ENCODE peak calls at places on chromosomes 6 and 20, in five cellular contexts. P, K, R, V and Q are unnamed samples.

GRCh38 chr20:50111120-50111828 is 1.7 kb downstream of the UBE2V1 start:
- DNase-seq in P (no peak), K (no peak), R (no peak), V (no peak), Q (no peak)

GRCh38 chr20:45970646-45971424 is 1.2 kb downstream of the ZNF335 start:
- DNase-seq in P (no peak), K (no peak), R (peak), V (no peak), Q (no peak)

GRCh38 chr6:115594894-115595293 is 465.8 kb downstream of the FRK start:
- DNase-seq in P (no peak), K (no peak), R (no peak), V (no peak), Q (no peak)

GRCh38 chr20:33570743-33571142 is 80.8 kb downstream of the CBFA2T2 start:
- DNase-seq in P (no peak), K (no peak), R (no peak), V (no peak), Q (no peak)

GRCh38 chr20:48983423-48984400 is 62.2 kb downstream of the ARFGEF2 start:
- DNase-seq in P (peak), K (no peak), R (no peak), V (no peak), Q (peak)

GRCh38 chr20:4151991-4152695 is 136.8 kb upstream of the RNF24 start:
- DNase-seq in P (no peak), K (no peak), R (no peak), V (no peak), Q (no peak)

GRCh38 chr6:71533939-71534379 is 245.3 kb downstream of the OGFRL1 start:
- DNase-seq in P (no peak), K (peak), R (no peak), V (no peak), Q (no peak)

GRCh38 chr6:37024665-37025337 is 19.3 kb downstream of the FGD2 start:
- DNase-seq in P (no peak), K (no peak), R (no peak), V (no peak), Q (peak)

GRCh38 chr6:46032112-46032998 is 16.7 kb upstream of the CLIC5 start:
- DNase-seq in P (no peak), K (no peak), R (no peak), V (no peak), Q (no peak)

GRCh38 chr20:2470051-2470431 is 548 bp downstream of the SNRPB start:
- DNase-seq in P (no peak), K (peak), R (peak), V (no peak), Q (no peak)

GRCh38 chr20:41249371-41249770 is 68.2 kb downstream of the ZHX3 start:
- DNase-seq in P (peak), K (peak), R (peak), V (no peak), Q (peak)

GRCh38 chr6:36067374-36068011 is 39.9 kb downstream of the MAPK14 start:
- DNase-seq in P (no peak), K (no peak), R (no peak), V (no peak), Q (no peak)

GRCh38 chr6:63652980-63653379 is 17.4 kb downstream of the PHF3 start:
- DNase-seq in P (no peak), K (no peak), R (no peak), V (no peak), Q (no peak)

GRCh38 chr20:23187759-23188158 is 101.6 kb upstream of the CD93 start:
- DNase-seq in P (no peak), K (no peak), R (peak), V (no peak), Q (no peak)

GRCh38 chr6:166408936-166409755 is 26.4 kb upstream of the MPC1 start:
- DNase-seq in P (no peak), K (no peak), R (no peak), V (no peak), Q (no peak)

GRCh38 chr20:59176812-59177211 is 13.2 kb downstream of the ZNF831 start:
- DNase-seq in P (no peak), K (no peak), R (no peak), V (no peak), Q (no peak)

GRCh38 chr20:33811763-33812672 is 870 bp downstream of the CHMP4B start:
- DNase-seq in P (peak), K (no peak), R (peak), V (no peak), Q (peak)

GRCh38 chr6:103783344-103783743 is 1076.4 kb downstream of the HACE1 start:
- DNase-seq in P (no peak), K (no peak), R (no peak), V (no peak), Q (no peak)

GRCh38 chr6:158688860-158689259 is 39.0 kb downstream of the SYTL3 start:
- DNase-seq in P (no peak), K (no peak), R (no peak), V (no peak), Q (no peak)

GRCh38 chr6:115819506-115819905 is 241.2 kb downstream of the FRK start:
- DNase-seq in P (no peak), K (no peak), R (no peak), V (no peak), Q (no peak)

GRCh38 chr6:32148289-32148688 is 3.5 kb downstream of the PRRT1 start:
- DNase-seq in P (no peak), K (no peak), R (no peak), V (no peak), Q (no peak)

GRCh38 chr6:86500035-86500434 is 437.3 kb upstream of the HTR1E start:
- DNase-seq in P (no peak), K (no peak), R (no peak), V (no peak), Q (no peak)

GRCh38 chr6:86949776-86950175 is 12.4 kb downstream of the HTR1E start:
- DNase-seq in P (no peak), K (no peak), R (no peak), V (no peak), Q (no peak)

GRCh38 chr6:141562181-141562800 is 570.4 kb upstream of the GJE1 start:
- DNase-seq in P (no peak), K (peak), R (peak), V (peak), Q (no peak)

GRCh38 chr20:42708261-42708660 is 481.4 kb downstream of the PTPRT start:
- DNase-seq in P (no peak), K (no peak), R (no peak), V (no peak), Q (no peak)

GRCh38 chr6:96394727-96395126 is 126.9 kb upstream of the UFL1 start:
- DNase-seq in P (no peak), K (no peak), R (no peak), V (no peak), Q (no peak)

GRCh38 chr6:79375635-79376425 is 141.3 kb upstream of the HMGN3 start:
- DNase-seq in P (no peak), K (no peak), R (no peak), V (no peak), Q (no peak)

GRCh38 chr20:20399705-20400104 is 31.8 kb downstream of the INSM1 start:
- DNase-seq in P (no peak), K (no peak), R (no peak), V (no peak), Q (no peak)

GRCh38 chr20:14948416-14948815 is 611.0 kb upstream of the FLRT3 start:
- DNase-seq in P (no peak), K (no peak), R (no peak), V (no peak), Q (no peak)

GRCh38 chr20:46823753-46824152 is 70.9 kb upstream of the EYA2 start:
- DNase-seq in P (no peak), K (no peak), R (no peak), V (no peak), Q (no peak)

GRCh38 chr20:46998497-46999190 is 104.0 kb downstream of the EYA2 start:
- DNase-seq in P (no peak), K (no peak), R (no peak), V (no peak), Q (no peak)

GRCh38 chr20:25196701-25197120 is 1.2 kb downstream of the ENTPD6 start:
- DNase-seq in P (no peak), K (no peak), R (no peak), V (no peak), Q (no peak)

GRCh38 chr6:48098923-48099322 is 12.1 kb downstream of the PTCHD4 start:
- DNase-seq in P (no peak), K (no peak), R (no peak), V (no peak), Q (no peak)

GRCh38 chr6:120355822-120356221 is 978.5 kb downstream of the TBC1D32 start:
- DNase-seq in P (no peak), K (no peak), R (no peak), V (no peak), Q (peak)

GRCh38 chr6:35088281-35089215 is 52.6 kb downstream of the TCP11 start:
- DNase-seq in P (no peak), K (no peak), R (no peak), V (peak), Q (no peak)

GRCh38 chr6:138769102-138769676 is 4.4 kb upstream of the CCDC28A start:
- DNase-seq in P (no peak), K (no peak), R (no peak), V (no peak), Q (no peak)
- TF ChIP-seq CTCF in P (no peak), K (no peak), R (no peak), V (no peak), Q (no peak)

DNA sequence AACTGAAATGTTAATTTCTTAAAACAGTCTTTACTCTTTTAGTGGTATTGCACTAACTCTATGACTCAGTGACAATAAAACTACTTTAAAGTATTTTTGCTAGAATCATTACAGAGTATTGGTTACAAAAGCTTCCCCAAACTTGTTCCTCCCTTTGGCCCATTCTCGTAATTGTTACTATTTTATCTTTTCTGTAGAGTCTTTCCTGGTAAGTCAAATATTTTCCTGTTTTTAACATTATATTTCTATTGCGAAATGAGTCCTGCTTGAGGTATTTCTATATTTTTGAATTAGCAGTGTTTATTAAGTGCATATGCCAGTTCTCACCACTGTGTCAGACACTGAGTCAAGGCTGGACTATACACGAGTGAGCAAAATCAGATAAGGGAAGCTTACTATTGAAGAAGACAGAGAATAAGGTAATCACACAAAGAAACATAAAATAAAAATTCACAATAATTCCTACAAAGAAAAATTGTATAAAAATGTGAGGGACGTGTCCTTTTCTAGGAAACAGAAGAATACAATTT is 970.5 kb downstream of the EYS start:
- DNase-seq in P (no peak), K (no peak), R (no peak), V (no peak), Q (no peak)
- TF ChIP-seq CTCF in P (no peak), K (no peak), R (no peak), V (no peak), Q (no peak)

GRCh38 chr6:26316291-26316690 is 48.7 kb upstream of the BTN3A2 start:
- DNase-seq in P (no peak), K (no peak), R (no peak), V (no peak), Q (no peak)

GRCh38 chr6:26317503-26317902 is 47.5 kb upstream of the BTN3A2 start:
- DNase-seq in P (no peak), K (no peak), R (no peak), V (no peak), Q (no peak)

GRCh38 chr6:26321005-26321404 is 44.0 kb upstream of the BTN3A2 start:
- DNase-seq in P (no peak), K (no peak), R (no peak), V (no peak), Q (no peak)

GRCh38 chr6:26318459-26319404 is 46.3 kb upstream of the BTN3A2 start:
- DNase-seq in P (no peak), K (no peak), R (no peak), V (no peak), Q (no peak)

DNA sequence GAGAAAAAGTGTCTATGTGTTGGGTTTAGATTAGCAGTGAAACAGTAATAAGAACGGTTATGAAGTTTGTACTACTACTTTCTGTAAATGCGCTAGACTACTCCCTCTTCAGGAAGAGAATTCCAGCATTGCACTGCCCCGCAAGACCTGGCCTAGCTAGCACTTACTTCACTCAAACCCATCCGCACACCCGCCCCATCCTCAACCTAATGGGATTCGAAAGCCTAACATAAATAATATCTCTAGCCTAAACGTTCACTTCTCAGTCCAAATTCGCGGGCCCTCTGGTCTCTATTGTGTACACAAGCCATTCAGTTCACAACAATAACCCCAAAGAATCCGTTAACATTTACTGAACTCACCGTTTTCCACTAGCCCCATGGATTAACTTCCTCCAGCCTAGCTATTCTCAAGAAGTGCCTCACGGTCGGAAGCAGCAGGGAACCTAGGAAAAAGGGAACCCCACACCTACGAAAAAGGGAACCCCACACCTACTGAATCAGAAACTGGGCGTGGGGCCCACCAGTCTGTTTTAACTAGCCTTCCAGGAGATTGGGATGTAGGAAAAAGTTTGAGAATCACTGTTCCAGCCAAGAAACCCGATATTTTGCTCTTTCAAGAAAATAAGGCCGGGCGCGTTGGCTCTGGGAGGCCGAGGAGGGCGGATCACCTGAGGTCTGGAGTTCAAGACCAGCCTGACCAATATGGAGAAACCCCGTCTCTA is 45.4 kb upstream of the BTN3A2 start:
- DNase-seq in P (no peak), K (no peak), R (no peak), V (no peak), Q (no peak)
- TF ChIP-seq CTCF in P (no peak), K (no peak), R (no peak), V (no peak), Q (no peak)

DNA sequence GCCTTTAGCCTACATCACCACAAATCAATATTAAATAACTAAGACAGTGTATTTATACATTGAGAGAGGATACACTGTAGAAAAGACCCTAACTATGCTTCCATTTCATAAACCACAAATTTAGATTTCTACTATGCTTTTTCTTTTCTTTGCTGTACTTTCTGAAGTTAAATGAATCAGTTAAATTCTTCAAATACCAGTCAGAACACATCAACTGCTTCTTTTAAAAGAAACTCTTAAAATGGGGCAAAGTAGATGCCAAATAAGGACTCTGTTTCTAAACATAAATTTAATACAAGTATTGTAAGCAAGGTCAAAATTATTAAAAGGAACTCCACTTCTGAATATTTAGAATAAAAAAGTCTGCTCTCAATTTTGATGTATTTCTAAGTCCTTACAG is 76.9 kb downstream of the GMDS start:
- DNase-seq in P (peak), K (no peak), R (no peak), V (no peak), Q (no peak)
- TF ChIP-seq CTCF in P (no peak), K (no peak), R (no peak), V (no peak), Q (no peak)

DNA sequence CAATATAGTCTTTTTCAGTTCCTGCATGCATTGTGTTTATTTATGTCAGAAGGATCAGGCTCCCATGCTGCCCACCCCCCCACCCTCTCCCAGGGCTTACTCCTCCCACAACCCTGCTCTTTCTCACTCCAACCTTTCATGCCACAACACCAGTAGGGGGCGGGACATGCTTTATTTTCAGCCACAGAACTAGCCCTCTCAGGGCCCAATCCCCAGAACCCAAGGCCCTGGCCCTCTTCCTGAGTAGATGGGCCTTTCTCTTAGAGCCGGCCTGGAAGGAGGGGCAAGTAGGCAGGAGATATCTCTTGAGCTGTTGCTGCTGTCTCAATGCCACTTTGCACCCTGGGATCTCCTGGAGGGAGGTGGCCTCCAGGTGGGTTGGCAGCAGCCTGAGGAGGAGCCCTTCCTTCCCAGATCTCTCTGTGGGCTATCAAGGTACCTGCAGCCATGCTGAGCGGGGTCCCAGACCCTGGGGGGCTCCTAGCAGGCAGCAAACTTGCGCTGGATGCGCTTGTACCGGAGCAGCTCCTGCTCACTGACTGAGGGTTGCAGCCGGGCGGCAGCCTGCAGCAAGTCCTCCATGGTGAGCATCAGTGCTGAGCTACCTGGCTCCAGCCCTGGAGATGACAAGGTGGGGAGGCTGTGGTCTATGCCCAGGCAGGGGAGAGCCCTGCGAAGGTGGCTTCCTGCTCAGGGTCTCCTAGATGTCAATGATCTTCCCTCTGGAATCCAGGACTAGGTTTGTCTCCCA is 3.5 kb downstream of the GNMT start:
- DNase-seq in P (no peak), K (peak), R (peak), V (no peak), Q (no peak)
- TF ChIP-seq CTCF in P (peak), K (peak), R (no peak), V (peak), Q (peak)

DNA sequence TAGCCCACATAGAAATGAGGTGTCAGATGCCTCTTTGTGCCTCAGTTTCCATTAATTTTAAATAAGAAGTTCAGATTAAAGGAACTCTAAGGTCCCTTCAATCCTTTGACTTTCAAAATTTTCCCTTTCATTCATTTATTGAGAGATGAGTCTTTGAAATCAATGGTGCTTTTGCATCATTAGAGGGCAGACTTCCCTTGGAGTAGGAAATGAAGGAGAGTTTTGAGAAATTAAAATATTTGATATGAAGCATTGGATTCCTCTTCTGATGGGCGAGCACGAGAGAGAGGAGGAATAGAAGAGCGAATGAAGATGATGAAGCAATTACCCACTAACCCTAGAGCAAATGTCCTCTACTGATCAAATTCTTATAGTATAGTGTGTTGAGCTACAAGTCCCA is 105.7 kb downstream of the EDN1 start:
- DNase-seq in P (no peak), K (no peak), R (no peak), V (no peak), Q (no peak)
- TF ChIP-seq CTCF in P (peak), K (no peak), R (no peak), V (no peak), Q (peak)

DNA sequence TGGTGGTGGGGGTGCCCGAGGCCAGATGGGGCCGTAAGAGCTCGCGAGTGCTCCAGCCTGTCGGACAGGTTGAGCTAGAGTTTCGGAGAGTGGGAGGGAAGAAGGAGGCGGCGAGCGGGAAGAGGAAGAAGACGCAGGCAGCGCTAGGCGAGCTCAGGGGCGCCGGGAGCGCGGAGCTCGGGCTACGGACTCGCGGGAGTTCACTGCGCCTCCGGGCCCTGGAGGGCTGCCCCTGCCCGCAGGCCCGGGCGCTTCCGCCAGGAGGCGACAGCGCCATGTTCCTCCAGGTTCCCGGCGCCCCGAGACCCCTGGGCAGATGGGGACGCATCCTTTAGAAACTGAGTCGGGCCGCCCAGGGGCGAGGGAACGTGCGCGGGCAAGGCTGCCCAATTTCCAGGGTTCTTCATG is 984 bp downstream of the TFAP2C start:
- DNase-seq in P (no peak), K (peak), R (peak), V (peak), Q (peak)
- TF ChIP-seq CTCF in P (peak), K (peak), R (peak), V (peak), Q (peak)

GRCh38 chr20:7375905-7376304 is 564.4 kb downstream of the HAO1 start:
- DNase-seq in P (no peak), K (no peak), R (no peak), V (no peak), Q (no peak)
- TF ChIP-seq CTCF in P (peak), K (peak), R (no peak), V (peak), Q (peak)